ENCODE peak calls at places on chromosomes 7 and 10, in seven cellular contexts. Q, B, Z, K, D, U and G are unnamed samples.

GRCh38 chr10:100790761-100791208 is 45.4 kb downstream of the PAX2 start:
- DNase-seq in B (no peak), K (no peak), D (no peak), Q (no peak), Z (no peak), U (peak; percentile 31), G (no peak)

GRCh38 chr10:31126593-31126992 is 94.9 kb upstream of the ZNF438 start:
- DNase-seq in D (no peak), Z (no peak), B (no peak), Q (no peak), K (no peak), U (no peak), G (no peak)

GRCh38 chr7:123712619-123713018 is 36.2 kb downstream of the WASL start:
- DNase-seq in B (no peak), Z (no peak), D (no peak), K (no peak), Q (no peak), U (no peak), G (no peak)

GRCh38 chr7:142338633-142339501 is 81.0 kb upstream of the PRSS58 start:
- DNase-seq in D (no peak), Q (peak; percentile 30), B (no peak), U (no peak), K (no peak), Z (peak; percentile 87), G (no peak)

GRCh38 chr10:104779701-104780100 is 138.6 kb downstream of the SORCS3 start:
- DNase-seq in Q (no peak), K (no peak), D (no peak), B (no peak), Z (no peak), U (no peak), G (no peak)

GRCh38 chr10:112283100-112283499 is at the start of gene TECTB:
- DNase-seq in U (no peak), K (no peak), B (no peak), Q (no peak), Z (no peak), D (no peak), G (no peak)

GRCh38 chr10:62885656-62886461 is 69.7 kb upstream of the EGR2 start:
- DNase-seq in Q (no peak), K (no peak), B (no peak), Z (no peak), U (peak; percentile 15), D (no peak), G (no peak)

GRCh38 chr7:95901006-95901405 is 128.7 kb downstream of the DYNC1I1 start:
- DNase-seq in Z (no peak), D (no peak), U (no peak), Q (no peak), B (peak; percentile 53), K (no peak), G (no peak)

GRCh38 chr7:77327932-77328628 is 88.1 kb downstream of the GSAP start:
- DNase-seq in Q (no peak), B (no peak), Z (no peak), K (no peak), D (no peak), U (no peak), G (no peak)

GRCh38 chr7:27151341-27151944 is 940 bp downstream of the HOXA3 start:
- DNase-seq in Z (peak; percentile 52), K (no peak), D (no peak), Q (no peak), U (no peak), B (no peak), G (peak; percentile 74)

GRCh38 chr7:157979631-157980340 is 607.8 kb downstream of the PTPRN2 start:
- DNase-seq in K (no peak), Q (no peak), B (no peak), Z (no peak), D (no peak), U (no peak), G (no peak)

GRCh38 chr7:45589915-45590678 is 15.9 kb downstream of the ADCY1 start:
- DNase-seq in Q (no peak), D (no peak), B (no peak), Z (peak; percentile 33), U (no peak), K (peak; percentile 15), G (peak; percentile 65)

GRCh38 chr7:92898798-92899197 is 62.4 kb upstream of the CDK6 start:
- DNase-seq in Z (no peak), Q (no peak), K (no peak), D (no peak), B (no peak), U (no peak), G (no peak)

GRCh38 chr7:149496642-149497391 is 792 bp downstream of the ZNF746 start:
- DNase-seq in U (no peak), D (peak; percentile 58), Q (peak; percentile 65), B (no peak), K (peak; percentile 43), Z (peak; percentile 55), G (peak; percentile 75)

GRCh38 chr7:50307368-50308012 is 3.0 kb downstream of the IKZF1 start:
- DNase-seq in K (no peak), Q (peak; percentile 53), Z (no peak), D (peak; percentile 59), B (no peak), U (no peak), G (no peak)

GRCh38 chr7:136018104-136018503 is 40.9 kb upstream of the MTPN start:
- DNase-seq in U (no peak), Q (no peak), K (no peak), D (no peak), B (no peak), Z (no peak), G (no peak)

GRCh38 chr7:27704407-27705199 is 35.4 kb upstream of the TAX1BP1 start:
- DNase-seq in B (no peak), K (no peak), Z (no peak), D (no peak), U (no peak), Q (no peak), G (no peak)

GRCh38 chr7:136009488-136010079 is 32.4 kb upstream of the MTPN start:
- DNase-seq in D (no peak), K (no peak), U (peak; percentile 16), B (no peak), Z (no peak), Q (peak; percentile 52), G (no peak)

GRCh38 chr7:70791341-70791740 is 340.6 kb upstream of the GALNT17 start:
- DNase-seq in D (no peak), K (no peak), B (no peak), Z (no peak), Q (no peak), U (peak; percentile 35), G (no peak)
- TF ChIP-seq EP300 in D (no peak), K (no peak), B (no peak), Z (no peak), Q (no peak), U (no peak), G (no peak)

GRCh38 chr10:119460369-119461195 is 81.9 kb downstream of the RGS10 start:
- DNase-seq in U (no peak), Q (no peak), K (no peak), B (no peak), D (no peak), Z (no peak), G (no peak)

GRCh38 chr10:119461923-119462322 is 80.6 kb downstream of the RGS10 start:
- DNase-seq in U (no peak), K (no peak), D (no peak), B (no peak), Z (no peak), Q (no peak), G (no peak)

GRCh38 chr10:119459681-119460340 is 82.7 kb downstream of the RGS10 start:
- DNase-seq in Q (no peak), D (no peak), K (no peak), B (no peak), Z (no peak), U (no peak), G (no peak)

GRCh38 chr10:119462773-119463172 is 79.7 kb downstream of the RGS10 start:
- DNase-seq in U (peak; percentile 27), Z (no peak), Q (no peak), D (no peak), B (no peak), K (no peak), G (no peak)

GRCh38 chr10:119461380-119461779 is 81.1 kb downstream of the RGS10 start:
- DNase-seq in D (no peak), Q (no peak), U (no peak), K (peak; percentile 43), B (no peak), Z (no peak), G (no peak)
- TF ChIP-seq POLR2AphosphoS5 in D (no peak), Q (no peak), U (no peak), K (no peak), B (no peak), Z (no peak), G (no peak)

GRCh38 chr10:122471531-122472177 is 10.3 kb downstream of the HTRA1 start:
- DNase-seq in Z (no peak), Q (no peak), K (no peak), D (no peak), B (no peak), U (no peak), G (peak; percentile 39)

GRCh38 chr10:122466866-122467470 is 5.6 kb downstream of the HTRA1 start:
- DNase-seq in D (no peak), Z (no peak), K (no peak), U (no peak), B (no peak), Q (no peak), G (no peak)

GRCh38 chr10:122468220-122468922 is 7.0 kb downstream of the HTRA1 start:
- DNase-seq in Z (no peak), D (no peak), B (no peak), Q (no peak), K (no peak), U (no peak), G (no peak)

GRCh38 chr10:122469848-122470247 is 8.5 kb downstream of the HTRA1 start:
- DNase-seq in Z (no peak), Q (no peak), U (no peak), D (no peak), B (no peak), K (no peak), G (no peak)

DNA sequence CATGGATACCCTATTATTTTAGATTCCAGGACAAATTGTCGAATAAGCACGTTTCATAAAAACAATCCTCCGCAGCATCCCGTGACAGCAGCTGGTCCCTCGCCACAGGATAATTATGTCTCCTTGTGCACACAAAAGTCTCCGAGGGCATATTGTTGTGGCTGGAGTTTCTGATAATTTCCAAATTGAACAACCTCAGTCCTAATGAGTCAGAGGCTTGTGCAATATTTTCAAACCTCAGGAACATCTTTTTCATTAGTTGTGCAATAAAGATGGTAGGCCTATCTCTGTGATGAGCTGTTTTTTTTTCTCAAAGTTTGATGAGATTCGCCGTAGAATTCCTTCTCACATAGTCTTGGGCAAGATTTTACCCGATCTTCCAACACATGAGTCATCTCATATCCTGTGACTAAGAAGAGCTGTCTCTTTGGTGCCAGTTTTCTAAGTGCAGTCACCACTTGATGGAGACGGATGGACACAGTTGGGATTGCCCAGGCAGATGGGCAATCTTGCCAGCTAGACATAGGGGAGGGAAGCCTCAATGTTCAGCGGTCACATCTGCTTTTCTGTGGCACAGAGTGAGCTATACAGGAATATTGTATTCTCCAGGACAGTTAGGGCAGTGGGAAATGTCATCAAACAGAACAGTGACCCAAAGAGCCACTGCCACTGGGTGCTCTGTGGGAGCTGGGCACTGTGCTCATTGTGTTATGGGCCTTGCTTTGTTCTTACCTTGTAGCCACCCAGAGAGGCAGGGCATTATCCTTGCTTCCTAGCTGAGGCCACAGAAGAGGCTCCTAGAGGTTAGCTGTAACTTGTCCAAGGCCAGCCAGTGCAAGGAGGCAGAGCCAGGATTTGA is 7.8 kb downstream of the HTRA1 start:
- DNase-seq in U (peak; percentile 6), Q (no peak), D (no peak), K (no peak), B (no peak), Z (no peak), G (peak; percentile 87)
- TF ChIP-seq EP300 in U (no peak), Q (no peak), D (no peak), K (no peak), B (no peak), Z (no peak), G (no peak)

GRCh38 chr10:6491841-6492609 is 88.1 kb downstream of the PRKCQ start:
- DNase-seq in Q (no peak), U (no peak), D (no peak), Z (no peak), K (no peak), B (peak; percentile 83), G (no peak)
- TF ChIP-seq POLR2AphosphoS5 in Q (no peak), U (no peak), D (no peak), Z (no peak), K (no peak), B (no peak), G (no peak)